ENCODE peak calls at places on chromosomes 6 and 20, in five cellular contexts. I is NCI-H2227 treated with DMSO at 0.1 percent for 48 hours, U is fibroblast of pulmonary artery, G is GM20000, P is GM23248. Z is an unnamed sample.

GRCh38 chr6:108782231-108783041 is 65.8 kb upstream of the ARMC2 start:
- DNase-seq in P (peak; percentile 89), G (peak; percentile 78), U (peak; percentile 88), I (peak; percentile 29), Z (peak; percentile 67)

GRCh38 chr6:94953867-94954631 is 623.3 kb upstream of the MANEA start:
- DNase-seq in G (no peak), U (no peak), P (no peak), I (no peak), Z (no peak)

GRCh38 chr20:13220857-13221297 is at the start of gene ISM1:
- DNase-seq in I (no peak), P (peak; percentile 47), U (no peak), G (peak; percentile 52), Z (peak; percentile 34)

GRCh38 chr6:152146385-152146784 is 338.9 kb downstream of the ESR1 start:
- DNase-seq in I (no peak), P (peak; percentile 89), G (no peak), U (peak; percentile 58), Z (no peak)

GRCh38 chr6:3195695-3196497 is 31.6 kb downstream of the TUBB2B start:
- DNase-seq in U (no peak), G (no peak), P (peak; percentile 18), I (peak; percentile 91), Z (no peak)

GRCh38 chr6:63272397-63272796 is 47.4 kb downstream of the LGSN start:
- DNase-seq in I (peak; percentile 2), U (peak; percentile 42), G (peak; percentile 51), P (peak; percentile 46), Z (no peak)

GRCh38 chr6:4354181-4354580 is 218.8 kb upstream of the ECI2 start:
- DNase-seq in U (no peak), P (no peak), G (no peak), I (no peak), Z (no peak)

GRCh38 chr6:3026811-3027626 is 27.3 kb downstream of the NQO2 start:
- DNase-seq in I (no peak), G (peak; percentile 90), P (no peak), U (no peak), Z (peak; percentile 61)